ENCODE peak calls at places on chromosomes 6 and 20, in six cellular contexts. S, J, Y, N, Q and C are unnamed samples.

GRCh38 chr20:32490942-32491763 is 94.0 kb downstream of the NOL4L start:
- DNase-seq in N (no peak), S (no peak), Q (no peak), J (no peak), Y (no peak), C (no peak)

GRCh38 chr6:77030929-77031674 is 432.2 kb downstream of the HTR1B start:
- DNase-seq in Y (no peak), S (no peak), J (no peak), N (no peak), Q (no peak), C (no peak)

GRCh38 chr6:167336818-167337217 is 11.9 kb downstream of the TTLL2 start:
- DNase-seq in S (no peak), J (no peak), N (no peak), Y (no peak), Q (no peak), C (no peak)

GRCh38 chr6:139109558-139109957 is 25.3 kb upstream of the HECA start:
- DNase-seq in Q (peak), Y (no peak), N (no peak), J (peak), S (peak), C (peak)

GRCh38 chr6:91088515-91088914 is 501.6 kb upstream of the MAP3K7 start:
- DNase-seq in J (no peak), N (no peak), Y (no peak), Q (no peak), S (no peak), C (no peak)

GRCh38 chr6:80182291-80182690 is 75.8 kb downstream of the BCKDHB start:
- DNase-seq in N (no peak), J (no peak), S (peak), Y (no peak), Q (no peak), C (no peak)

GRCh38 chr6:132684998-132685397 is 26.0 kb upstream of the TAAR1 start:
- DNase-seq in N (no peak), Y (no peak), Q (no peak), J (no peak), S (no peak), C (no peak)

GRCh38 chr20:43985121-43985520 is 70.5 kb downstream of the TOX2 start:
- DNase-seq in J (no peak), Y (no peak), Q (no peak), N (no peak), S (no peak), C (no peak)

GRCh38 chr6:28383235-28384142 is 16.1 kb downstream of the ZSCAN12 start:
- DNase-seq in Q (peak), J (peak), Y (peak), N (peak), S (peak), C (peak)

GRCh38 chr20:9829835-9830234 is 9.0 kb downstream of the PAK5 start:
- DNase-seq in J (no peak), S (no peak), Y (no peak), Q (no peak), N (no peak), C (no peak)

GRCh38 chr20:23744726-23745646 is 5.7 kb downstream of the CST1 start:
- DNase-seq in S (peak), Y (no peak), N (no peak), Q (no peak), J (no peak), C (no peak)

GRCh38 chr6:55901765-55902164 is 26.4 kb upstream of the BMP5 start:
- DNase-seq in S (no peak), N (no peak), J (no peak), Q (no peak), Y (no peak), C (no peak)

GRCh38 chr20:10185741-10186558 is 32.7 kb upstream of the SNAP25 start:
- DNase-seq in J (peak), S (no peak), N (no peak), Q (no peak), Y (peak), C (no peak)

GRCh38 chr6:15577550-15578171 is 85.2 kb downstream of the DTNBP1 start:
- DNase-seq in Q (no peak), J (no peak), N (no peak), Y (no peak), S (no peak), C (no peak)

GRCh38 chr6:14026831-14027539 is 90.6 kb upstream of the CD83 start:
- DNase-seq in J (no peak), Y (no peak), N (no peak), S (peak), Q (no peak), C (no peak)

GRCh38 chr6:36911946-36912555 is 26.3 kb downstream of the C6orf89 start:
- DNase-seq in Y (no peak), J (no peak), N (no peak), Q (no peak), S (peak), C (no peak)

GRCh38 chr6:166624275-166624674 is 2.8 kb downstream of the RPS6KA2 start:
- DNase-seq in Q (no peak), S (peak), N (peak), Y (no peak), J (no peak), C (peak)

DNA sequence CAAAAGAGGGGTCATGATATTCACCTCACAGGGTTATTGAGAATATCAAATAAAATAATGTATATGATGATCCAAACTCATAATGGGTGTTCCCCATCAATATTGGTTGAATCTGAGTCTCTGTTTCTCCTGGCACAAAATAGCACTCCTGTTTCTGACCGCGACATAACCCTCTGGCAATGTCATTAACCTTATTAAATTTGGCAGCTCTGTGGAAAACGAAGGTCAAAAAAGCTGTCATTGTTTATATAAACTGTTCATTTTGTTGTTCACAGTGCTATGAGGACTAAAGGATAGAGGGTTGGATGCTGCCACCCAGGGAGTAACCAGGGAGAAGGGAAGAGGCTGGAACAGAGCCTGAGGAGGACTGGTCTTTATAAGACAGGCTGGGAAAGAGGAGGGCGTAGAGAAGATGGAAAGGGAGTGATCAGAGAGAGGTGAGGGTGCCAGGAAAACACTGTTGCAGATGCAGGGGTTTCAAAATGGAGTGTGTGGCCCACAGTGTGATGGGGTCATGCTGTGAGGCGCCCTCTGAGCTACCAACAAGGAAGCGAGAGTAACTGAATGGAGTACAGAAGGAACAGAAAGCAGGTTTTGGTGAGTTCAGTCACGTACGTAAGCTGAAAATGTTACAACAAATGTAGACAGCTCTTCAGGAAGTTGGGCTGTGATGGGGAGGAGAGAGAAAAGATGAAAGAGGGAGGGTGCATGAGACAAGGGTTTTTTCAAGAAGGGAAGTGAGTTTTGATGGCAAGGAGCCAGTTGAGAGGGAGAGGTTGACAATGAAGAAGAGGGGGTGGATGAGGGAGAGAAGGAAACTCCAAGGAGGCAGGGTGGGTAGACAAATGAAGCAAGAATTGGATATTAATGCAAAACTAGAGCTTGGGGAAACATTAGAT is 251.6 kb upstream of the TAB2 start:
- DNase-seq in Y (no peak), Q (no peak), J (no peak), N (no peak), S (no peak), C (no peak)
- TF ChIP-seq POLR2A in Y (no peak), Q (no peak), J (no peak), N (no peak), S (no peak), C (no peak)

DNA sequence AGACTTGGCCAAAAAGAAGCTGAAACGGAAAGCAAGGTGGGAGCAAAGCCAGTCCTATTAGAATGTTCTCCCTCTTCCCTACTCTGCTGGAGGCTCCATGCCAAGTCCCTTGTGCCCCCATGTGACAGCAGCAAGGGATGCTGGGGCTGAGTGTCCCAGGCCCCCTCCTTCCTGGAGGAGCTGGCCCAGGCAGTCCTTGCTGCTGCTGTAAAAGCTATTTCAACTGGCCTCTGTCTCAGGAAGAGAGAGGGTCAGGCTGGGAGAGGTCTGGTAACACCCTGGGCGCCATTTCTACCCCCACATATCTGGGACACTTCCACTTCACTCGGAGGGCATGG is 25.0 kb downstream of the TTBK1 start:
- DNase-seq in J (peak), N (no peak), Q (no peak), S (no peak), Y (no peak), C (peak)
- TF ChIP-seq POLR2A in J (no peak), N (no peak), Q (no peak), S (no peak), Y (no peak), C (no peak)

GRCh38 chr6:88538130-88538706 is 372.1 kb upstream of the CNR1 start:
- DNase-seq in Y (no peak), N (no peak), Q (no peak), J (no peak), S (no peak), C (no peak)

GRCh38 chr6:88532241-88532860 is 366.2 kb upstream of the CNR1 start:
- DNase-seq in S (no peak), Q (no peak), N (no peak), Y (no peak), J (no peak), C (no peak)

GRCh38 chr6:88536056-88536455 is 369.9 kb upstream of the CNR1 start:
- DNase-seq in S (no peak), Y (no peak), Q (no peak), N (no peak), J (no peak), C (no peak)

GRCh38 chr6:88538849-88539571 is 372.9 kb upstream of the CNR1 start:
- DNase-seq in J (no peak), Q (no peak), Y (no peak), S (no peak), N (no peak), C (no peak)

GRCh38 chr6:88535296-88535695 is 369.1 kb upstream of the CNR1 start:
- DNase-seq in J (no peak), Q (no peak), S (no peak), Y (no peak), N (no peak), C (no peak)
- TF ChIP-seq POLR2A in J (no peak), Q (no peak), S (no peak), Y (no peak), N (no peak), C (no peak)

DNA sequence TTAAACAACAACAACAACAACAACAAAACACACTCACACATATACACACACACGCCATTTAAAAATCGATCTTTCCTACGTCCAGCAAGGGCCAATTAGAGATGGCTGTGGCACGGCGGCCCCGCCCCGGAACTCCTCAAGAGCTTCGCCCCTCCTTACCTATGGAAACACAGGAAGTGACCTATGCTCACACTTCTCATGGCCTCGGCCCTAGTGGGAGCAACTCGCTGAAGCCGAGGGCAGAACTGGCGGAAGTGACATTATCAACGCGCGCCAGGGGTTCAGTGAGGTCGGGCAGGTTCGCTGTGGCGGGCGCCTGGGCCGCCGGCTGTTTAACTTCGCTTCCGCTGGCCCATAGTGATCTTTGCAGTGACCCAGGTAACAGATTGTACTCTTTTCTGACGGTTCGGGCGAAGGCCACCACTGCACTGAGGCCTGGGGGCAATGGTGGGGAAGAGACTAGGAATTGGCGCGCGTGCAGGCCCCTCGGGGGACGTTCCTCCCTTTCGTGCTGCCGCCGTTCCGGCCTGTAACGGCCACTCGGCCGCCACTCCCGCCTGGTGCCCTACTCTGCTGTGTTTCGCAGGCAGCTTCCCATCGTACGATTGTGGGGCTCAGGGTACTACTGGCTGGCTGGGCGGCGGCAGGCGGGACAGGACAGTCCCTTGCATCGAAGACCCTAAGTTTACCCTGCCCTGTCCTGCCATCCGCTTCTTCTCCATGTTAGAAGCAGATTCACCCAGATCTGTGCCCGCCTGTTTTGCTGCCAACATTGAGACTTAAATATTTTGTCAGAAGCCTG is at the start of gene TBP:
- DNase-seq in N (peak), Q (peak), S (peak), Y (peak), J (peak), C (peak)
- TF ChIP-seq POLR2A in N (no peak), Q (peak), S (peak), Y (peak), J (peak), C (peak)

GRCh38 chr6:34248198-34248726 is 544 bp downstream of the SMIM29 start:
- DNase-seq in S (peak), Q (no peak), N (peak), Y (no peak), J (peak), C (peak)

GRCh38 chr6:34249469-34250370 is 914 bp upstream of the SMIM29 start:
- DNase-seq in J (no peak), Y (no peak), S (no peak), N (no peak), Q (no peak), C (no peak)

GRCh38 chr6:34246563-34247391 is 2.0 kb downstream of the SMIM29 start:
- DNase-seq in S (peak), J (peak), N (no peak), Q (no peak), Y (no peak), C (peak)

GRCh38 chr6:34247481-34248197 is 1.2 kb downstream of the SMIM29 start:
- DNase-seq in Y (no peak), N (no peak), Q (no peak), J (no peak), S (no peak), C (no peak)

GRCh38 chr6:34248727-34249468 is at the start of gene SMIM29:
- DNase-seq in N (peak), J (peak), Y (peak), S (peak), Q (peak), C (peak)
- TF ChIP-seq POLR2A in N (no peak), J (peak), Y (peak), S (peak), Q (no peak), C (peak)

DNA sequence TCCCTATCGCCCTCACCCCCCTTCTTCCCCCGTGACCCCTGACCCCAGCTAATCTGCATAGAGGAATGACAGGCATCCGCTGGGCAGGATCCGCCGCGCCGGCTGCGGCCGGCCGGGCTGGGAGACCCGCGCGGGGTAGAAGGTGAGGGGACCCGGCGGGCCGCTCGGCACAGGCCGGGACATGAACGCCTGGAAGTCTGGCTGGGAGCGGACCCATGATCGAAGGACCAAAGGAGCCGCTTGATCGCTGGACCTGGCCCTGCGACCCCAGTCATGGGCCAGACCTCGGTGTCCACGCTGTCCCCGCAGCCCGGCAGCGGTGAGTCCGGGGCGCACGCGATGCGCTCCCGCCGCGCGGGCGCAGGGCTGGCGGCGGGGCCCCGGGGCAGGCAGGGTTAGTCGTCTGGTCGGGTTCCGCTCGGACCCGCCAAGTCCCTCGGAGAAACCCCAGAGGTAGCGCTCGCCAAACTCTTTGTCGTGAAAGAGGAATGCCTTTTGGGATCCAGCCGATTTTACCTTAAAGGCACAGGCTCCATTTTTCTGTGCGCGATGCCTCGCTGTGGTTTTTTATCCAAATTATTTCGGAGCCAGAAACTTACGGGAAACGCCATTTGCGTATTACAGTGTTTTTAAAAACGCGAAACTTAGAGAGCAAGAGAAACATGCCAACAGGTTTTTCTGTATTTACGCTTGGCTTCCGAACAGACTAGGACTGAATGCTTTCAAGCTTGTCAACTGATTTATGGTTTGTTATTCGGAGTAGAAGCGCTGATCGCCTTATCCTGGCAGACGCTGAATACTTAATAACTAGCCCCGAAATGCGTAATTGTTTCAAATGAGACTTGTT is at the start of gene PHACTR2:
- DNase-seq in Q (peak), J (peak), Y (peak), S (peak), N (peak), C (peak)
- TF ChIP-seq POLR2A in Q (peak), J (peak), Y (no peak), S (peak), N (no peak), C (peak)

GRCh38 chr6:159196430-159196829 is 27.2 kb downstream of the FNDC1 start:
- DNase-seq in J (no peak), N (no peak), S (no peak), Q (no peak), Y (no peak), C (no peak)

GRCh38 chr6:159184559-159184958 is 15.4 kb downstream of the FNDC1 start:
- DNase-seq in J (no peak), N (no peak), S (no peak), Y (no peak), Q (no peak), C (no peak)

GRCh38 chr6:159193923-159194322 is 24.7 kb downstream of the FNDC1 start:
- DNase-seq in Q (no peak), N (no peak), Y (no peak), S (no peak), J (no peak), C (no peak)

GRCh38 chr6:159190460-159190859 is 21.3 kb downstream of the FNDC1 start:
- DNase-seq in Q (no peak), S (no peak), Y (no peak), J (no peak), N (no peak), C (no peak)
- TF ChIP-seq POLR2A in Q (no peak), S (no peak), Y (no peak), J (no peak), N (no peak), C (no peak)

GRCh38 chr20:19100975-19101374 is 111.5 kb upstream of the SLC24A3 start:
- DNase-seq in J (no peak), N (no peak), S (no peak), Y (no peak), Q (no peak), C (no peak)
- TF ChIP-seq POLR2A in J (no peak), N (no peak), S (no peak), Y (no peak), Q (no peak), C (no peak)

GRCh38 chr20:63972312-63973159 is 2.8 kb upstream of the ZNF512B start:
- DNase-seq in N (peak), Y (no peak), Q (no peak), J (no peak), S (peak), C (no peak)

GRCh38 chr20:63970714-63971431 is 1.1 kb upstream of the ZNF512B start:
- DNase-seq in Q (no peak), Y (no peak), J (no peak), S (no peak), N (no peak), C (no peak)

GRCh38 chr20:63968928-63969760 is 586 bp downstream of the ZNF512B start:
- DNase-seq in Y (no peak), J (no peak), Q (no peak), N (no peak), S (no peak), C (peak)

GRCh38 chr20:63968136-63968927 is 1.4 kb downstream of the ZNF512B start:
- DNase-seq in J (no peak), N (no peak), S (no peak), Q (no peak), Y (no peak), C (no peak)

DNA sequence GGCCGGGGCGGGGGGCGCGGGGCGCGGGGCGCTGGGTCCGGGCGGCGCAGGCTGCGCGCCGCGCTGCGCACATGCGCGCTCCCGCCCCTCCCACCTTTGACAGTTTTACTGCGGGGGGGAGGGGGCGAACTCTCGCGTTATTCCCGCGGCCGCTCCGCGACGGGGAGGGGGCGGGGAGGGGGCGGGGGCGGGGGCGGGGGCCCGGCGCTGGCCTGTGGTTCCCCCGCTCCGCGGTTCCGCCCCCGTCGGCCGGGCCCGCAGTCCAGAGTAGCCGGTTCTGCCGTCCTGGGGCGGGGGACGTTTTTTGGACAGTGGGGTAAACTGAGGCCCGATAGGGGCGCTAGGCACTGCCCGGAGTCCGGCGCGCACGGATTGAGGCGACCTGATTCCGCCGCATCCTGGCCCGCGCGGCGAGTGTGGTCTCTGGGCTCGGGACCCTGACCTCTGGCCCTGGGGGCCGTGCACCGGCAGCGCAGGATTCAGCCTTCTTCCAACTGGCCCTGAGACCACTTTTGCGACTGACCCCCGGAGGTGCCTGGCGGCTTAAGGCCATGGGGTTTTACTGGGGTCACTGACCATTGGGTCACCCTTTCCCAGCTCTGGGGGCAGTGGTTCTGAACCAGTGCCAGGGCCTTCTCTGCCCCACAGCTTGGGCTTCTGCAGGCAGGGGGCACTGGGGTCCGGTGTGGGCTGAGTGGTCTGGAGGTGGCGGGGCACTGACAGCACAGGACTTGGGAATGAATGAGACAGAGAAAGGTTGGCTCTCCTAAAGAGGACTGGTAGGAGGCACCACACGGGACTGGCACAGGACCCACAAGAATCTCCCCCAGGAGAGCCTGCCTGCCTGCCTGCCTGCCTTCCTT is at the start of gene ZNF512B:
- DNase-seq in Y (no peak), S (no peak), J (peak), N (peak), Q (no peak), C (peak)
- TF ChIP-seq POLR2A in Y (no peak), S (no peak), J (no peak), N (no peak), Q (no peak), C (no peak)